ENCODE peak calls at places on chromosomes 4 and X, in six cellular contexts. Z, Q, B, L, C and M are unnamed samples.

GRCh38 chrX:119272882-119273806 is 37.1 kb downstream of the PGRMC1 start:
- DNase-seq in Z (no peak), Q (peak), B (peak), L (no peak), C (no peak), M (peak)

GRCh38 chr4:5635826-5636196 is 72.5 kb downstream of the EVC2 start:
- DNase-seq in Z (no peak), Q (no peak), B (no peak), L (no peak), C (no peak), M (no peak)

GRCh38 chrX:101956556-101956955 is 24.7 kb upstream of the ZMAT1 start:
- DNase-seq in Z (no peak), Q (no peak), B (no peak), L (no peak), C (no peak), M (no peak)

GRCh38 chr4:164952551-164952950 is 24.9 kb downstream of the TRIM61 start:
- DNase-seq in Z (no peak), Q (no peak), B (no peak), L (no peak), C (no peak), M (no peak)

GRCh38 chrX:26914232-26914631 is 548.9 kb downstream of the PPP4R3C start:
- DNase-seq in Z (no peak), Q (no peak), B (no peak), L (no peak), C (no peak), M (no peak)

GRCh38 chr4:26204911-26205368 is 115.9 kb upstream of the RBPJ start:
- DNase-seq in Z (no peak), Q (no peak), B (no peak), L (no peak), C (no peak), M (no peak)

GRCh38 chr4:112518675-112519074 is 2.7 kb upstream of the NEUROG2 start:
- DNase-seq in Z (no peak), Q (no peak), B (no peak), L (no peak), C (no peak), M (no peak)

GRCh38 chrX:37746268-37746931 is 33.5 kb upstream of the CYBB start:
- DNase-seq in Z (no peak), Q (no peak), B (no peak), L (no peak), C (peak), M (no peak)

GRCh38 chrX:136597954-136598353 is 50.0 kb upstream of the CD40LG start:
- DNase-seq in Z (no peak), Q (no peak), B (no peak), L (no peak), C (no peak), M (no peak)

GRCh38 chrX:30065226-30065625 is 150.1 kb upstream of the MAGEB2 start:
- DNase-seq in Z (no peak), Q (no peak), B (no peak), L (no peak), C (no peak), M (no peak)

GRCh38 chr4:187893418-187893817 is 102.2 kb upstream of the ZFP42 start:
- DNase-seq in Z (no peak), Q (no peak), B (no peak), L (no peak), C (no peak), M (no peak)

GRCh38 chrX:10017866-10018265 is 50.7 kb downstream of the CLDN34 start:
- DNase-seq in Z (no peak), Q (no peak), B (no peak), L (no peak), C (no peak), M (no peak)

GRCh38 chr4:168883513-168883912 is 126.5 kb downstream of the CBR4 start:
- DNase-seq in Z (no peak), Q (no peak), B (peak), L (no peak), C (no peak), M (no peak)

GRCh38 chrX:74422576-74423288 is 1.4 kb downstream of the SLC16A2 start:
- DNase-seq in Z (no peak), Q (peak), B (peak), L (no peak), C (no peak), M (peak)

GRCh38 chr4:118173956-118174355 is 139.7 kb downstream of the NDST3 start:
- DNase-seq in Z (no peak), Q (no peak), B (no peak), L (no peak), C (no peak), M (no peak)

GRCh38 chr4:147846318-147847135 is 114.6 kb downstream of the ARHGAP10 start:
- DNase-seq in Z (no peak), Q (no peak), B (no peak), L (no peak), C (peak), M (no peak)

GRCh38 chr4:67198757-67199156 is 346.5 kb downstream of the CENPC start:
- DNase-seq in Z (no peak), Q (no peak), B (no peak), L (peak), C (no peak), M (no peak)

GRCh38 chr4:3476936-3477749 is 14.0 kb downstream of the DOK7 start:
- DNase-seq in Z (no peak), Q (no peak), B (no peak), L (no peak), C (no peak), M (no peak)

GRCh38 chr4:16875487-16875886 is 23.0 kb downstream of the LDB2 start:
- DNase-seq in Z (no peak), Q (no peak), B (no peak), L (no peak), C (no peak), M (no peak)

GRCh38 chrX:40095588-40096394 is 2.0 kb downstream of the BCOR start:
- DNase-seq in Z (no peak), Q (no peak), B (peak), L (no peak), C (no peak), M (no peak)

GRCh38 chr4:184583738-184584502 is 65.3 kb downstream of the CASP3 start:
- DNase-seq in Z (no peak), Q (no peak), B (no peak), L (no peak), C (peak), M (peak)

GRCh38 chr4:104417483-104417882 is 77.2 kb downstream of the CXXC4 start:
- DNase-seq in Z (no peak), Q (no peak), B (no peak), L (no peak), C (no peak), M (no peak)

GRCh38 chrX:16002185-16002584 is 121.2 kb upstream of the GRPR start:
- DNase-seq in Z (no peak), Q (no peak), B (no peak), L (no peak), C (no peak), M (no peak)

GRCh38 chr4:151537726-151538125 is 128.8 kb downstream of the FHIP1A start:
- DNase-seq in Z (no peak), Q (no peak), B (no peak), L (no peak), C (no peak), M (no peak)

GRCh38 chr4:183100827-183101226 is 1.8 kb downstream of the WWC2 start:
- DNase-seq in Z (no peak), Q (no peak), B (no peak), L (no peak), C (no peak), M (no peak)

GRCh38 chr4:43066415-43066814 is 173.9 kb downstream of the GRXCR1 start:
- DNase-seq in Z (no peak), Q (no peak), B (no peak), L (no peak), C (no peak), M (no peak)

GRCh38 chr4:169271692-169272007 is 894 bp upstream of the SH3RF1 start:
- DNase-seq in Z (no peak), Q (no peak), B (no peak), L (no peak), C (no peak), M (no peak)

GRCh38 chr4:10722957-10723356 is 38.4 kb upstream of the CLNK start:
- DNase-seq in Z (no peak), Q (no peak), B (no peak), L (no peak), C (no peak), M (no peak)

GRCh38 chr4:2799444-2799911 is 6.6 kb downstream of the SH3BP2 start:
- DNase-seq in Z (no peak), Q (no peak), B (no peak), L (no peak), C (no peak), M (no peak)

GRCh38 chrX:68692651-68693050 is 45.2 kb downstream of the STARD8 start:
- DNase-seq in Z (no peak), Q (no peak), B (no peak), L (no peak), C (no peak), M (no peak)

GRCh38 chrX:19535481-19535880 is 20.2 kb upstream of the MAP3K15 start:
- DNase-seq in Z (no peak), Q (no peak), B (peak), L (no peak), C (no peak), M (no peak)

GRCh38 chr4:2417765-2418651 is at the start of gene ZFYVE28:
- DNase-seq in Z (no peak), Q (peak), B (no peak), L (peak), C (no peak), M (peak)

GRCh38 chr4:185721949-185722316 is 90.1 kb downstream of the SORBS2 start:
- DNase-seq in Z (no peak), Q (no peak), B (no peak), L (no peak), C (no peak), M (no peak)
- TF ChIP-seq POLR2AphosphoS5 in Z (no peak), Q (no peak), B (no peak), L (no peak), C (no peak), M (no peak)

DNA sequence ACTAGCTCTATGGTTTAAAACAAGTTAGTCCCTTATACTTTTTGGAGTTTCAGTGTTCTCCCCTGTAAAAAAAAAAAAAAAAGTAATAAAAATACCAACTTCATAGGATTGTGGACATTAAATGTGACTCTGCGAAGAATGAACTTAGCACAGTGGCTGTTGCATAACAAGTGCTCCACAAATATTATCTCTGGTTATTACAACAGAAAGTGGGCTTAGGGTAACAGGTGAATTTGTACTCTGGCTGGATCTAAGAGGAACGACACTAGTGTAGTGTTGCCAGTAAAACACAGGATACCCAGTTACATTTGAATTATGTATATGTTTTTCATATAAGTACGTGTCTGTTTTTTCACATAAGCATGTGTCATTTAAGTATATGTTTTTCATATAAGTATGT is 360.3 kb upstream of the CXorf51B start:
- DNase-seq in Z (no peak), Q (no peak), B (no peak), L (no peak), C (no peak), M (no peak)
- TF ChIP-seq TAF1 in Z (no peak), Q (no peak), B (no peak), L (no peak), C (no peak), M (no peak)

GRCh38 chr4:74670583-74670982 is 123.7 kb downstream of the BTC start:
- DNase-seq in Z (no peak), Q (no peak), B (no peak), L (no peak), C (no peak), M (no peak)

GRCh38 chr4:74674750-74675149 is 119.6 kb downstream of the BTC start:
- DNase-seq in Z (no peak), Q (no peak), B (no peak), L (no peak), C (no peak), M (no peak)

GRCh38 chr4:74667944-74668343 is 126.4 kb downstream of the BTC start:
- DNase-seq in Z (no peak), Q (no peak), B (no peak), L (no peak), C (no peak), M (no peak)

GRCh38 chr4:74669702-74670101 is 124.6 kb downstream of the BTC start:
- DNase-seq in Z (no peak), Q (no peak), B (no peak), L (no peak), C (no peak), M (no peak)

GRCh38 chr4:74671074-74671698 is 123.1 kb downstream of the BTC start:
- DNase-seq in Z (no peak), Q (peak), B (peak), L (peak), C (no peak), M (no peak)
- TF ChIP-seq POLR2AphosphoS5 in Z (no peak), Q (no peak), B (no peak), L (no peak), C (no peak), M (no peak)

GRCh38 chr4:98092833-98093439 is 50.3 kb downstream of the STPG2 start:
- DNase-seq in Z (no peak), Q (no peak), B (no peak), L (no peak), C (no peak), M (no peak)
- TF ChIP-seq TAF1 in Z (no peak), Q (no peak), B (no peak), L (no peak), C (no peak), M (no peak)

DNA sequence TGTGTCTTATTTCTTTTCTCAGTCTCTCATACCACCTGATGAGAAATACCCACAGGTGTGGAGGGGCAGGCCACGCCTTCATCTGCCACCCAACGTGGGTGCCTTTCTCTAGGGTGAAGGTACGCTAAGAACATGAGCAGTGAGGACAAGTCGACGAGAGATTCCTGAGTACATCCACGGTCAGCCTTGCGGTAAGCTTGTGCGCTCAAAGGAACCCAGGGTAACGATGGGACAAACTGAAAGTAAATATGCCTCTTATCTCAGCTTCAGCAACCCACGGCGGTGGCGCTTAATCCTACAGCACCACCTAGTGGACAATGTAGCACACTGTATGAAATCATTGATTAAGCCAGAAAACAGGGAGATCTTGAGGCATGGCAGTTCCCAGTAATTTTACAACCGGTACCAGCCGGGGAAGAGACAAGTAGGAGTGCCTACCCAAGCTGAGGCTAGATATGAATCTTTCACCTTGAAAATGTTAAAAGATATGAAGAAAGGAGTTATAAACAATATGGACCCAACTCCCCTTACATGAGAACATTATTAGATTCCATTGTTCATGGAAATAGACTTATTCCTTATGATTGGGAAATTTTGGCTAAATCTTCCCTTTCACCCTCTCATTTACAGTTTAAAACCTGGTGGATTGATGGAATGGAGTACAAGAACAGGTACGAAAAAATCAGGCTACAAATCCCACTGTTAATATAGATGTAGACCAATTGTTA is 63.0 kb downstream of the ZNF732 start:
- DNase-seq in Z (no peak), Q (peak), B (no peak), L (peak), C (peak), M (peak)
- TF ChIP-seq POLR2AphosphoS5 in Z (no peak), Q (no peak), B (no peak), L (no peak), C (no peak), M (no peak)

GRCh38 chrX:150184487-150184886 is 178.6 kb upstream of the MAMLD1 start:
- DNase-seq in Z (no peak), Q (no peak), B (no peak), L (no peak), C (no peak), M (no peak)
- TF ChIP-seq TAF1 in Z (no peak), Q (no peak), B (no peak), L (no peak), C (no peak), M (no peak)

GRCh38 chr4:73335717-73336116 is 68.4 kb upstream of the ALB start:
- DNase-seq in Z (no peak), Q (no peak), B (no peak), L (no peak), C (no peak), M (no peak)
- TF ChIP-seq POLR2AphosphoS5 in Z (no peak), Q (no peak), B (no peak), L (no peak), C (no peak), M (no peak)

DNA sequence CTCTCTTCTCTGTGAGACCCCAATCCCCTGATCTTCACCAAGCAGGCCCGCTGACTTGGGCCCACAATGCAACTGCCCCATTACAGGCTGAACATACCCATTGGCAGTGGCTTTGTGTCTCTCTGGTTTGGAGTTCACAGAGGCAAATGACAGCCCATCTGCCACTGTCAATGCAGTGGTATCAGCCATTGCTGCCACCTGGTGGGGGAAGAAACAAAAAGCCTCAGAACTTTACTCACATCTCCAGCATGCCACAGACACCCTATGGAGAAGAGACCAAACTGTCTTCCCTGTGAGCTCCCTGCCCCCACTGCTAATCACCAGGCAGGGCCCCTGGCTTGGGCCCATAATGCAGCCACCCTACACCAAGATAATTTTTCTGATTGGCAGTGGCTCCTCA is 729.3 kb upstream of the ACTRT1 start:
- DNase-seq in Z (no peak), Q (peak), B (peak), L (no peak), C (no peak), M (no peak)
- TF ChIP-seq TAF1 in Z (no peak), Q (no peak), B (no peak), L (no peak), C (no peak), M (no peak)

DNA sequence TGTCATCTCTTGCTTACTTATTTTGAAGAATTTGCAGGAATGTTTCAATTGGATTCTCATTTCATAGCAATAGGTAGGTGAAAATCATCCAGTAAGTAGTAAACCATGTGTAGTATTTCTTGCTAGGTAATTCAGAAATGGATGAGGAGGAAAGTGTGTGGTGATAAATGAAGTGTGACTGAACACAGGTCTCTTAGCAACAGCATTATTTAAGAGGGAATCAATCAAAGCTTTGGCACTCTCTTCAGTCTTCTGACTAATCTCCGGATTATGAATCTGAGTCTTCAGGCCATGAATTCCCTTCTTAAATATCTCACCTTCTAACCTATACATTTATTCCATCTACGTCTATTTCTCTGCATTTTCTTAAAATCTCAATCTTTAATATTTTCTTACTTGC is 55.8 kb upstream of the ARHGAP24 start:
- DNase-seq in Z (no peak), Q (no peak), B (no peak), L (no peak), C (no peak), M (no peak)
- TF ChIP-seq POLR2AphosphoS5 in Z (no peak), Q (no peak), B (no peak), L (no peak), C (no peak), M (no peak)

GRCh38 chr4:34289489-34289888 is 1954.8 kb downstream of the ARAP2 start:
- DNase-seq in Z (no peak), Q (no peak), B (no peak), L (no peak), C (no peak), M (no peak)

GRCh38 chr4:34293459-34293858 is 1950.9 kb downstream of the ARAP2 start:
- DNase-seq in Z (no peak), Q (no peak), B (no peak), L (no peak), C (no peak), M (no peak)

DNA sequence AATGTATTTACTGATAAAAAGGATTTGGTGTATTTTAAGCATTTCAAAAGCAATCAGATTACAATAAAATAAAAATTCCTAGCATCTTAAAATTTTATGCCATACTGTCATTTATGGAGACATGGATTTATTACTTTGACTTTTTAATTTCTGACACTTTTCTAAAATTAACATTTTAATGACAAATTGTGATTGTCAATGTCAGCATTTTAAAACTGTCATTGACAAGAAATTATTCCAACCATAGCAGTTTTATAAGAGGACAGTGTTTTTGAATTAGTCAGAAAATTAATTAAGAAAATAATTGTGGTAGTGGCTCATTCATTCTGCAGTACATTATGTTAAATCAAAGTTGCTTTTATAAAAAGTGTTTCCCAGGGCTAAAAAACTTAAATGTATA is 1954.4 kb downstream of the ARAP2 start:
- DNase-seq in Z (no peak), Q (no peak), B (no peak), L (no peak), C (no peak), M (no peak)
- TF ChIP-seq TAF1 in Z (no peak), Q (no peak), B (no peak), L (no peak), C (no peak), M (no peak)